ENCODE peak calls at places on chromosomes 1 and 21, in ten cellular contexts. S, H, N, Z, P, B, Q, C, U and W are unnamed samples.

GRCh38 chr1:46549697-46550681 is 1.5 kb downstream of the KNCN start:
- DNase-seq in S (peak; percentile 43), H (peak; percentile 56), N (no peak), Z (peak; percentile 32), P (no peak), B (no peak), Q (peak; percentile 72), C (no peak), U (peak; percentile 58), W (no peak)

GRCh38 chr1:83705091-83705490 is 293.8 kb downstream of the TTLL7 start:
- DNase-seq in S (no peak), H (no peak), N (no peak), Z (no peak), P (no peak), B (no peak), Q (no peak), C (no peak), U (no peak), W (no peak)

GRCh38 chr1:118944133-118944532 is 44.0 kb downstream of the TBX15 start:
- DNase-seq in S (no peak), H (no peak), N (no peak), Z (no peak), P (no peak), B (peak; percentile 21), Q (no peak), C (no peak), U (no peak), W (no peak)

GRCh38 chr1:171457412-171457811 is 27.9 kb upstream of the PRRC2C start:
- DNase-seq in S (peak; percentile 6), H (no peak), N (no peak), Z (no peak), P (no peak), B (no peak), Q (no peak), C (no peak), U (no peak), W (no peak)

GRCh38 chr1:184634296-184634695 is 120.4 kb downstream of the EDEM3 start:
- DNase-seq in S (no peak), H (no peak), N (no peak), Z (no peak), P (no peak), B (no peak), Q (no peak), C (no peak), U (no peak), W (no peak)

GRCh38 chr1:209434631-209435217 is 148.8 kb upstream of the CAMK1G start:
- DNase-seq in S (peak; percentile 7), H (no peak), N (no peak), Z (no peak), P (no peak), B (no peak), Q (peak; percentile 42), C (no peak), U (no peak), W (no peak)

GRCh38 chr1:64881281-64881680 is 85.1 kb downstream of the JAK1 start:
- DNase-seq in S (no peak), H (no peak), N (peak; percentile 31), Z (no peak), P (no peak), B (peak; percentile 17), Q (no peak), C (no peak), U (no peak), W (no peak)

GRCh38 chr1:212962509-212962908 is 12.2 kb downstream of the VASH2 start:
- DNase-seq in S (no peak), H (no peak), N (peak; percentile 20), Z (no peak), P (no peak), B (no peak), Q (no peak), C (no peak), U (no peak), W (no peak)

GRCh38 chr1:78678324-78678723 is 28.7 kb downstream of the IFI44 start:
- DNase-seq in S (no peak), H (no peak), N (no peak), Z (no peak), P (no peak), B (no peak), Q (no peak), C (no peak), U (peak; percentile 44), W (no peak)

GRCh38 chr1:183920651-183921050 is 115.7 kb downstream of the RGL1 start:
- DNase-seq in S (peak; percentile 42), H (no peak), N (no peak), Z (no peak), P (no peak), B (no peak), Q (no peak), C (no peak), U (no peak), W (no peak)

GRCh38 chr1:182657026-182657425 is 27.4 kb downstream of the RGS8 start:
- DNase-seq in S (no peak), H (no peak), N (no peak), Z (no peak), P (no peak), B (no peak), Q (no peak), C (no peak), U (no peak), W (no peak)

GRCh38 chr1:5379176-5379759 is 613.0 kb downstream of the NPHP4 start:
- DNase-seq in S (no peak), H (no peak), N (no peak), Z (no peak), P (no peak), B (no peak), Q (no peak), C (no peak), U (no peak), W (no peak)

GRCh38 chr1:41540886-41541591 is 56.6 kb upstream of the EDN2 start:
- DNase-seq in S (no peak), H (peak; percentile 6), N (no peak), Z (no peak), P (no peak), B (peak; percentile 61), Q (no peak), C (no peak), U (no peak), W (no peak)

GRCh38 chr1:192489748-192490147 is 85.8 kb upstream of the RGS1 start:
- DNase-seq in S (no peak), H (no peak), N (peak; percentile 80), Z (peak; percentile 22), P (peak; percentile 55), B (peak; percentile 30), Q (no peak), C (peak; percentile 75), U (no peak), W (no peak)

GRCh38 chr21:36135391-36136094 is 664 bp downstream of the CBR3 start:
- DNase-seq in S (peak; percentile 65), H (peak; percentile 62), N (peak; percentile 38), Z (peak; percentile 37), P (no peak), B (peak; percentile 80), Q (peak; percentile 74), C (no peak), U (peak; percentile 80), W (peak; percentile 29)

GRCh38 chr1:201491896-201492511 is 14.9 kb downstream of the CSRP1 start:
- DNase-seq in S (no peak), H (no peak), N (no peak), Z (no peak), P (no peak), B (no peak), Q (peak; percentile 35), C (no peak), U (no peak), W (no peak)

GRCh38 chr21:37855568-37856391 is 60.5 kb downstream of the KCNJ6 start:
- DNase-seq in S (no peak), H (no peak), N (peak; percentile 53), Z (no peak), P (no peak), B (peak; percentile 55), Q (no peak), C (no peak), U (no peak), W (no peak)

GRCh38 chr1:172781513-172782140 is 122.7 kb downstream of the FASLG start:
- DNase-seq in S (no peak), H (no peak), N (no peak), Z (no peak), P (no peak), B (no peak), Q (no peak), C (no peak), U (no peak), W (no peak)

GRCh38 chr21:30058928-30059327 is 107.7 kb downstream of the CLDN17 start:
- DNase-seq in S (no peak), H (no peak), N (no peak), Z (no peak), P (peak; percentile 14), B (no peak), Q (no peak), C (no peak), U (no peak), W (no peak)

GRCh38 chr1:194341587-194341986 is 1155.2 kb upstream of the B3GALT2 start:
- DNase-seq in S (no peak), H (no peak), N (no peak), Z (no peak), P (no peak), B (no peak), Q (no peak), C (no peak), U (no peak), W (no peak)

GRCh38 chr1:227465256-227465655 is 98.1 kb upstream of the ZNF678 start:
- DNase-seq in S (no peak), H (no peak), N (no peak), Z (no peak), P (no peak), B (no peak), Q (no peak), C (no peak), U (no peak), W (no peak)